ENCODE peak calls at places on chromosomes 13 and 19, in four cellular contexts. V, W, U and J are unnamed samples.
A peak's percentile ranks its signal among the peaks of the same experiment; 100 is the strongest.

GRCh38 chr13:99339736-99340392 is 32.7 kb upstream of the GPR183 start:
- DNase-seq in V (no peak), W (no peak), U (no peak), J (peak; percentile 12)

GRCh38 chr19:55341191-55342043 is 1.7 kb downstream of the KMT5C start:
- DNase-seq in V (peak; percentile 87), W (no peak), U (no peak), J (no peak)

GRCh38 chr13:90302113-90302512 is 1045.4 kb upstream of the MIR17HG start:
- DNase-seq in V (no peak), W (no peak), U (no peak), J (no peak)

GRCh38 chr19:50703915-50704548 is 15.6 kb downstream of the SHANK1 start:
- DNase-seq in V (peak; percentile 65), W (no peak), U (no peak), J (no peak)

GRCh38 chr13:30105381-30105780 is 202.0 kb downstream of the KATNAL1 start:
- DNase-seq in V (no peak), W (no peak), U (no peak), J (no peak)

GRCh38 chr13:57969961-57970360 is 338.4 kb downstream of the PCDH17 start:
- DNase-seq in V (no peak), W (no peak), U (no peak), J (no peak)

GRCh38 chr19:9306443-9306842 is 3.2 kb downstream of the ZNF699 start:
- DNase-seq in V (no peak), W (no peak), U (no peak), J (no peak)

GRCh38 chr19:46951236-46951986 is 68.2 kb upstream of the NPAS1 start:
- DNase-seq in V (no peak), W (no peak), U (no peak), J (peak; percentile 77)

GRCh38 chr19:34306213-34306661 is 51.9 kb downstream of the GARRE1 start:
- DNase-seq in V (no peak), W (no peak), U (no peak), J (peak; percentile 41)

GRCh38 chr13:61728468-61728867 is 312.8 kb upstream of the PCDH20 start:
- DNase-seq in V (no peak), W (no peak), U (no peak), J (no peak)

GRCh38 chr13:33615436-33615835 is 202.5 kb upstream of the RFC3 start:
- DNase-seq in V (no peak), W (no peak), U (no peak), J (no peak)

GRCh38 chr19:42428676-42429075 is 1.5 kb upstream of the LIPE start:
- DNase-seq in V (no peak), W (no peak), U (no peak), J (no peak)

GRCh38 chr19:55688422-55689218 is 13.6 kb downstream of the EPN1 start:
- DNase-seq in V (peak; percentile 70), W (no peak), U (no peak), J (no peak)

GRCh38 chr13:70311175-70311574 is 202.9 kb upstream of the KLHL1 start:
- DNase-seq in V (no peak), W (no peak), U (no peak), J (no peak)

GRCh38 chr19:56671613-56671994 is at the start of gene ZNF835:
- DNase-seq in V (no peak), W (peak; percentile 27), U (no peak), J (no peak)

GRCh38 chr19:29858000-29858596 is 46.3 kb downstream of the CCNE1 start:
- DNase-seq in V (no peak), W (peak; percentile 30), U (no peak), J (no peak)

GRCh38 chr13:108082481-108082880 is 132.9 kb downstream of the LIG4 start:
- DNase-seq in V (no peak), W (no peak), U (no peak), J (no peak)

GRCh38 chr19:11005521-11005920 is 44.7 kb downstream of the SMARCA4 start:
- DNase-seq in V (no peak), W (no peak), U (no peak), J (no peak)

GRCh38 chr13:51785592-51786424 is 18.2 kb downstream of the DHRS12 start:
- DNase-seq in V (peak; percentile 90), W (no peak), U (no peak), J (no peak)

GRCh38 chr19:8512115-8512967 is 1.6 kb downstream of the ZNF414 start:
- DNase-seq in V (no peak), W (peak; percentile 31), U (no peak), J (no peak)

GRCh38 chr19:18741124-18741493 is 50.0 kb downstream of the COMP start:
- DNase-seq in V (peak; percentile 45), W (no peak), U (no peak), J (no peak)

GRCh38 chr19:49921871-49922755 is 6.9 kb upstream of the ATF5 start:
- DNase-seq in V (no peak), W (no peak), U (no peak), J (no peak)

GRCh38 chr19:43496960-43497359 is 7.6 kb downstream of the PHLDB3 start:
- DNase-seq in V (no peak), W (no peak), U (no peak), J (no peak)

GRCh38 chr13:30615851-30616311 is 1.8 kb upstream of the USPL1 start:
- DNase-seq in V (peak; percentile 4), W (peak; percentile 70), U (no peak), J (no peak)

GRCh38 chr13:96027496-96027895 is 25.7 kb downstream of the UGGT2 start:
- DNase-seq in V (no peak), W (no peak), U (no peak), J (no peak)

GRCh38 chr19:53947624-53948023 is 15.1 kb upstream of the CACNG8 start:
- DNase-seq in V (no peak), W (no peak), U (no peak), J (no peak)

GRCh38 chr13:99501952-99502310 is 659 bp downstream of the TM9SF2 start:
- DNase-seq in V (peak; percentile 57), W (peak; percentile 63), U (no peak), J (no peak)

GRCh38 chr13:75170321-75170720 is 311.6 kb downstream of the TBC1D4 start:
- DNase-seq in V (no peak), W (no peak), U (no peak), J (no peak)